ENCODE peak calls at places on chromosomes 3 and 15, in six cellular contexts. L, T, K, A, W and N are unnamed samples. For H3K27me3, the result is how much of the 10 kb centered on the place peaks cover.

GRCh38 chr3:142501004-142501926 is 53.4 kb upstream of the XRN1 start:
- DNase-seq in T (peak), W (no peak), K (no peak), A (no peak), L (no peak), N (no peak)

GRCh38 chr3:32630266-32630665 is 54.7 kb upstream of the CNOT10 start:
- DNase-seq in K (no peak), W (no peak), T (no peak), L (no peak), A (no peak), N (no peak)

GRCh38 chr3:119352863-119353527 is 58.8 kb downstream of the ARHGAP31 start:
- DNase-seq in T (peak), W (peak), L (peak), K (no peak), A (no peak), N (peak)

GRCh38 chr3:181943285-181943684 is 231.6 kb downstream of the SOX2 start:
- DNase-seq in A (no peak), K (peak), T (no peak), W (no peak), L (peak), N (no peak)

GRCh38 chr3:157938154-157938774 is 168.0 kb downstream of the SHOX2 start:
- DNase-seq in L (no peak), A (no peak), K (no peak), W (peak), T (peak), N (no peak)

GRCh38 chr3:17742092-17742836 is at the start of gene TBC1D5:
- DNase-seq in L (peak), K (peak), W (peak), A (peak), T (peak), N (peak)

GRCh38 chr3:14660942-14661341 is 9.4 kb downstream of the CCDC174 start:
- DNase-seq in K (no peak), L (no peak), T (no peak), A (no peak), W (no peak), N (no peak)

GRCh38 chr3:178170698-178171535 is 365.3 kb upstream of the KCNMB2 start:
- DNase-seq in W (no peak), A (no peak), K (no peak), L (peak), T (peak), N (no peak)

GRCh38 chr15:100186960-100187359 is 154.8 kb downstream of the ADAMTS17 start:
- DNase-seq in W (no peak), A (no peak), T (no peak), L (no peak), K (no peak), N (no peak)

GRCh38 chr3:103499132-103499885 is 1064.5 kb downstream of the ZPLD1 start:
- DNase-seq in K (no peak), T (peak), L (no peak), A (no peak), W (no peak), N (no peak)

GRCh38 chr3:186772886-186773417 is 10.4 kb upstream of the EIF4A2 start:
- DNase-seq in W (peak), A (peak), T (peak), L (no peak), K (peak), N (no peak)

GRCh38 chr3:108983051-108983450 is 29.4 kb upstream of the GUCA1C start:
- DNase-seq in A (no peak), K (no peak), L (no peak), T (no peak), W (no peak), N (no peak)

GRCh38 chr3:192417012-192417411 is 310.3 kb downstream of the FGF12 start:
- DNase-seq in W (no peak), T (peak), L (peak), A (no peak), K (no peak), N (no peak)

GRCh38 chr15:39180494-39180930 is 400.4 kb upstream of the THBS1 start:
- DNase-seq in K (no peak), W (no peak), A (no peak), T (peak), L (no peak), N (no peak)

GRCh38 chr3:187686874-187687273 is 15.5 kb downstream of the RTP2 start:
- DNase-seq in A (no peak), L (no peak), T (no peak), K (no peak), W (no peak), N (no peak)

GRCh38 chr3:150049317-150049716 is 78.6 kb upstream of the PFN2 start:
- DNase-seq in A (no peak), T (peak), K (no peak), W (no peak), L (no peak), N (no peak)

GRCh38 chr3:132730891-132731580 is 8.8 kb upstream of the NPHP3 start:
- DNase-seq in W (peak), T (peak), L (peak), K (peak), A (no peak), N (peak)

GRCh38 chr3:126979076-126979628 is 3.8 kb upstream of the PLXNA1 start:
- DNase-seq in K (no peak), A (no peak), L (no peak), T (no peak), W (no peak), N (no peak)

GRCh38 chr3:46990573-46991374 is 11.3 kb downstream of the NBEAL2 start:
- DNase-seq in W (peak), T (no peak), A (peak), L (no peak), K (no peak), N (no peak)

GRCh38 chr3:183701744-183702143 is 4.1 kb downstream of the YEATS2 start:
- DNase-seq in L (peak), A (no peak), W (no peak), T (no peak), K (peak), N (no peak)

GRCh38 chr15:23869391-23869790 is 182.3 kb upstream of the NDN start:
- DNase-seq in L (peak), T (no peak), W (no peak), A (peak), K (peak), N (no peak)

GRCh38 chr3:126494204-126494603 is 18.5 kb upstream of the ZXDC start:
- DNase-seq in K (no peak), L (no peak), W (no peak), T (no peak), A (peak), N (no peak)

GRCh38 chr3:125194061-125194848 is 18.3 kb downstream of the SLC12A8 start:
- DNase-seq in A (no peak), L (peak), K (no peak), T (peak), W (no peak), N (no peak)

GRCh38 chr15:34280193-34280592 is 55.4 kb downstream of the EMC4 start:
- DNase-seq in K (no peak), W (no peak), A (no peak), L (no peak), T (no peak), N (no peak)

GRCh38 chr3:124557-125179 is 71.9 kb upstream of the CHL1 start:
- DNase-seq in W (no peak), T (no peak), K (no peak), L (no peak), A (no peak), N (no peak)
- H3K27me3 ChIP-seq in W (under half), T (under half), K (under half), L (under half), A (under half), N (under half)

GRCh38 chr15:66405007-66405406 is 18.3 kb downstream of the MAP2K1 start:
- DNase-seq in L (no peak), W (no peak), K (peak), T (no peak), A (no peak), N (no peak)
- H3K4me3 ChIP-seq in L (no peak), W (no peak), K (no peak), T (no peak), A (no peak), N (no peak)

GRCh38 chr15:41492597-41493204 is 973 bp upstream of the ITPKA start:
- DNase-seq in K (no peak), L (no peak), W (no peak), T (no peak), A (no peak), N (no peak)

GRCh38 chr15:41490355-41490754 is 3.3 kb upstream of the ITPKA start:
- DNase-seq in L (no peak), K (no peak), T (peak), W (no peak), A (no peak), N (no peak)

GRCh38 chr15:41493205-41493901 is at the start of gene ITPKA:
- DNase-seq in W (peak), T (peak), A (peak), L (peak), K (peak), N (peak)

GRCh38 chr15:41493902-41494189 is 172 bp downstream of the ITPKA start:
- DNase-seq in L (no peak), T (no peak), A (no peak), K (no peak), W (no peak), N (no peak)

DNA sequence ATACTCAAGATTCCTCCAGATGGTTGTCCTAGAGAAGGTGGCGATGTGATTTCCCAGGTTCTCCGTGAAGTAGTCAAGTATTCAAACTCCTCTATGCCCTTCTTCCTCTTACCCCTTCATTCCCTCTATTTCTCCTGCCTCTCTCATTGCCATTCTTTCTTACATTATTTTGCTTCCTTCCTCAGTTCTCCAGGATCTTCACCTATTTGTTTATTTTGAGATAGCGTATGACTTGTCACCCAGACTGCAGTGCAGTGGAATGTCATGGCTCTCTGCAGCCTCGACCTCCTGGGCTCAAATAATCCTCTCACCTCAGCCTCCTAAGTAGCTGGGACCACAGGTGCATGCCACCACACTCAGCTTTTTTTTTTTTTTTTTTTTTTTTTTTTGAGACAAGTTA is 1.8 kb upstream of the ITPKA start:
- DNase-seq in L (no peak), W (no peak), K (no peak), T (no peak), A (no peak), N (no peak)
- H3K27me3 ChIP-seq in L (under half), W (under half), K (half or more), T (under half), A (under half), N (under half)

GRCh38 chr3:197178998-197179397 is 119.4 kb downstream of the DLG1 start:
- DNase-seq in A (no peak), K (no peak), L (no peak), T (no peak), W (no peak), N (no peak)
- H3K4me3 ChIP-seq in A (no peak), K (no peak), L (no peak), T (no peak), W (no peak), N (no peak)

DNA sequence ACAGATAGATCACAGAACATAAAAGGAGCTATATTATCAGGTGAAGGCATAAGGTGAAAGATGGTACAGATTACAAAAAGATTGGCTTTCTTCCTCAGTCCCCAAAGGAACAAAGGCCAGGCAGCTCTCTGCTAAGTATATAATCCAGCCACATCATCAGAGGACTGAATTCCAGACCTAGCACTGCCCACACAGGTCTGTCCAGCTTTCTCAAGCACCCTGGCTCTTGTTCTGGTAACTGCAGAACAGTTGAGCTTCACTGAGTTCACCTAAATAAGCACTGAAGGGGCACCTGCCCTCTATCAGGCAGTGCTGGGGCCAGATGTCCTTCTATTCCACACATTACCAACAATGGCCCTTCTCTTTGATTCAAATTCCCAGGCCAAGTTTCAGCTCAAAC is 6.3 kb downstream of the DUOXA1 start:
- DNase-seq in L (no peak), A (no peak), T (no peak), K (no peak), W (no peak), N (no peak)
- H3K27me3 ChIP-seq in L (under half), A (under half), T (under half), K (half or more), W (under half), N (under half)

GRCh38 chr3:196620228-196620627 is 19.3 kb upstream of the NRROS start:
- DNase-seq in T (peak), W (no peak), L (no peak), A (peak), K (no peak), N (no peak)
- H3K4me3 ChIP-seq in T (no peak), W (no peak), L (no peak), A (no peak), K (no peak), N (no peak)

GRCh38 chr15:96336045-96336642 is 5.6 kb downstream of the NR2F2 start:
- DNase-seq in A (no peak), K (no peak), L (no peak), T (no peak), W (no peak), N (no peak)
- H3K27me3 ChIP-seq in A (under half), K (half or more), L (half or more), T (under half), W (under half), N (under half)

DNA sequence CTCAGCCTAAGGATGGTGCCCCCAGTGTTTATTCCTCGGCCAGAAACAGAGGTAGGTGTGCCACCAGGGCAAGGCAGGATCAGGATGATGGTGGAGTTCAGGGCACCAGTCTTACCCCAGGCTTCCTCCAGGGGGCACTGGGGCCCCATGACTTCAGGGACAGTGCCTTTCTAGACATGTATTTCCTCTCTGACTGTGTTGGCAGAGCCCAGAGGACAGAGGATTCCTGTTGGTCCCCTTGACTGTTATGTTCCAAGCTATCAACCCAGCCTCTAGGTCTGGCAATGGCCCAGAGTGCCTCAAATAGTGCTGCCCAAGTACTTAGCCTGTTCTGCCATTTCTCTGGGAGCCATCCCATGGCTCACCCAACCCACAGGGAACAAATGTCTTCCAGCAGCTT is 2.8 kb downstream of the HEMK1 start:
- DNase-seq in A (peak), W (peak), T (peak), L (peak), K (peak), N (peak)
- H3K4me3 ChIP-seq in A (no peak), W (no peak), T (no peak), L (no peak), K (no peak), N (no peak)

GRCh38 chr15:73750951-73751350 is 2.2 kb downstream of the INSYN1 start:
- DNase-seq in L (no peak), T (no peak), A (no peak), K (no peak), W (no peak), N (no peak)
- H3K27me3 ChIP-seq in L (under half), T (under half), A (under half), K (half or more), W (under half), N (under half)